ENCODE peak calls at places on chromosomes 1 and 21, in ten cellular contexts. T, D, X, I, Q, Z, Y, F, J and W are unnamed samples.

GRCh38 chr1:27161594-27161993 is 6.7 kb upstream of the SLC9A1 start:
- DNase-seq in I (no peak), T (no peak), X (no peak), D (no peak), Z (no peak), F (no peak), Y (peak; percentile 38), Q (no peak), J (no peak), W (no peak)

GRCh38 chr1:195141294-195141693 is 1466.9 kb downstream of the KCNT2 start:
- DNase-seq in Q (no peak), T (no peak), D (no peak), Y (no peak), Z (no peak), X (no peak), J (no peak), I (no peak), F (no peak), W (no peak)

GRCh38 chr1:150429805-150430204 is 57.4 kb upstream of the TARS2 start:
- DNase-seq in Y (peak; percentile 23), Z (no peak), D (no peak), Q (no peak), X (no peak), T (no peak), J (no peak), F (no peak), I (no peak), W (no peak)

GRCh38 chr1:242209063-242209462 is 210.2 kb upstream of the MAP1LC3C start:
- DNase-seq in F (no peak), J (no peak), Q (no peak), I (no peak), Z (no peak), Y (no peak), D (no peak), X (no peak), T (no peak), W (no peak)

GRCh38 chr1:2882968-2883696 is 81.6 kb upstream of the TTC34 start:
- DNase-seq in Y (no peak), Z (no peak), Q (no peak), J (no peak), D (no peak), F (no peak), I (no peak), T (no peak), X (no peak), W (no peak)

GRCh38 chr1:181643631-181644030 is 160.3 kb downstream of the CACNA1E start:
- DNase-seq in X (no peak), Q (no peak), F (no peak), I (no peak), Y (no peak), D (no peak), J (no peak), Z (no peak), T (no peak), W (no peak)

GRCh38 chr1:162230096-162230495 is 146.6 kb downstream of the SPATA46 start:
- DNase-seq in J (no peak), X (no peak), D (peak; percentile 85), T (peak; percentile 48), Z (no peak), Q (no peak), F (no peak), Y (peak; percentile 72), I (peak; percentile 59), W (no peak)

GRCh38 chr1:169367096-169367685 is 406 bp downstream of the NME7 start:
- DNase-seq in F (no peak), X (no peak), Q (no peak), T (no peak), Y (no peak), Z (no peak), J (no peak), D (no peak), I (no peak), W (no peak)

GRCh38 chr1:202591523-202591922 is 118.7 kb downstream of the SYT2 start:
- DNase-seq in F (no peak), X (no peak), J (no peak), Q (no peak), I (no peak), Z (no peak), D (no peak), T (no peak), Y (no peak), W (no peak)

GRCh38 chr1:18794561-18794960 is 64.9 kb downstream of the TAS1R2 start:
- DNase-seq in D (peak; percentile 81), Q (no peak), Z (no peak), J (no peak), I (peak; percentile 78), T (no peak), X (no peak), Y (no peak), F (no peak), W (no peak)
- TF ChIP-seq CTCF in D (peak; percentile 69), Q (peak; percentile 25), Z (no peak), J (no peak), I (peak; percentile 56), T (no peak), X (no peak), Y (no peak), F (no peak), W (peak; percentile 25)

GRCh38 chr1:234402939-234403338 is 29.7 kb downstream of the COA6 start:
- DNase-seq in Z (no peak), Q (no peak), F (no peak), D (no peak), I (no peak), X (no peak), T (no peak), J (no peak), Y (no peak), W (no peak)

GRCh38 chr1:234408757-234409156 is 35.5 kb downstream of the COA6 start:
- DNase-seq in I (no peak), X (no peak), D (no peak), J (no peak), Y (no peak), Z (no peak), Q (no peak), T (no peak), F (no peak), W (no peak)

GRCh38 chr1:234405676-234406075 is 32.4 kb downstream of the COA6 start:
- DNase-seq in Y (no peak), J (no peak), Q (no peak), D (no peak), F (no peak), Z (no peak), T (no peak), X (no peak), I (no peak), W (no peak)

GRCh38 chr1:234409328-234409727 is 36.1 kb downstream of the COA6 start:
- DNase-seq in T (no peak), D (no peak), Q (no peak), F (no peak), J (no peak), I (no peak), Z (no peak), Y (no peak), X (no peak), W (no peak)

DNA sequence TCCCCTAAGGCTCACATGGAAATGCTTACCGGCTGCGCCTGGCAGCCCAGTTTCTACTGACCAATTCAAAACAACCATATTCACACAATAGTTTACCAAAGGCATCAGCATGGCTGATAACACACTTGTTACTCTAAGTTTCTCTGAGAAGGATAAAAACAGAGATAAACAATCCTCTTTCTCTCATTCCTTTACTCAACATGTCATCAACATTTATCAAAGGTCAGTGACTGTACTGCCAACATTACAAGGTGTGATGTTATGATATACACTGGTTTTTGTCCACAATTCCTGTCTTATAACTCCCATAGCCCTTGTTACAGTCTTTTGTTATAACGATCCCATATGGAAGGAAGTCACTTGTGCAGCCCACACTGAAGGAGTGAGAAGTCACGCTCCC is 33.6 kb downstream of the COA6 start:
- DNase-seq in Z (no peak), J (no peak), D (no peak), T (no peak), Q (no peak), Y (no peak), F (no peak), I (no peak), X (no peak), W (no peak)
- TF ChIP-seq CTCF in Z (no peak), J (no peak), D (no peak), T (no peak), Q (no peak), Y (no peak), F (no peak), I (no peak), X (no peak), W (no peak)

GRCh38 chr1:61887076-61887867 is 145.0 kb downstream of the PATJ start:
- DNase-seq in J (no peak), T (no peak), Q (no peak), I (no peak), F (no peak), X (no peak), Y (no peak), Z (no peak), D (no peak), W (no peak)

GRCh38 chr1:61887921-61888564 is 145.8 kb downstream of the PATJ start:
- DNase-seq in I (no peak), Q (no peak), F (peak; percentile 31), D (no peak), X (no peak), Y (no peak), T (no peak), Z (no peak), J (no peak), W (no peak)

GRCh38 chr1:61892977-61893376 is 150.7 kb downstream of the PATJ start:
- DNase-seq in F (no peak), Z (no peak), T (no peak), Y (no peak), X (no peak), I (no peak), J (no peak), Q (no peak), D (no peak), W (no peak)

GRCh38 chr1:61888808-61889207 is 146.5 kb downstream of the PATJ start:
- DNase-seq in Y (no peak), Z (no peak), I (no peak), F (no peak), D (no peak), T (no peak), Q (no peak), J (no peak), X (no peak), W (no peak)
- TF ChIP-seq CTCF in Y (no peak), Z (no peak), I (no peak), F (no peak), D (no peak), T (no peak), Q (no peak), J (no peak), X (no peak), W (no peak)

DNA sequence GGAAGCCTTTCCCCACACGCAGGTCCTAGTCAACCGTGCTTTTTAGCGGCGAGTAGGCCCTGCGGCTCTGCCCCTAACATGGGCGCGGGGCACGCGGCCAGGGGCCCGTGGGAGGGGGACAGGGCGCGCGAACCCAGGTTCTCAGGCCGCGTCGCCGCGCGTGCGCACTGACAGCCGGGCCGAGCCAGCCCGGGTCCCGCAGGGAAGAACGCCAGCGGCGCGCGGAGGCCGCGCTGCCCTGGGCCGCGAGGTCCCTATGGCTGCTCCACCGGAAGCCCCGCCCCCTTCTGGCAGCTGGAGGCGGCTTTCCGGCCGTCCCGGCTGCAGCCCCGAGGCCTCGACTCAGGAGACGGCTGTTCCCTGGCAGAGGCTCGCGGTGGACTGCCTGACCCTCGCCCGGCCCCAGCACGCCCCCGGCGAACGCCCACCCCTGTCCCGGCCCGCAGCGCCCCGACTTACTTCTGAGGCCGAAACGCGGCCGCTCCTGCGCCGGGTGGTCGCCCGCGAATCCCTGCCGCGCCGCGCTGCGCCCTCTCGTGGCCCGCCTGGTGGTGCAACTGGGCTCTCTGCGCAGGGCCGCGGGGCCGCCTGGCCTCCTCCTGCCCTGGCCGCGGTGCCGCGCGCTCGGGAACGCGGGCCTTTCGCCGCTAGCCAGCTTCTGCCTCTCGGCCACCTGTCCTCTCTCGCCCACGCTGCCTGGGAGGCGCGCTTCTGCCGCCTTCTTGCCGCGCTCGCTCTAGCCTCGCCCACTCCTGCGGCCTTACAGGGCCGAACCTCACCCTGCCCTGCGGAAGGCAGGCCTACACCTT is 16.6 kb upstream of the RIPPLY3 start:
- DNase-seq in X (peak; percentile 93), I (peak; percentile 99), Y (peak; percentile 90), T (peak; percentile 98), Q (peak; percentile 93), D (peak; percentile 92), J (peak; percentile 87), Z (peak; percentile 77), F (peak; percentile 91), W (peak; percentile 90)
- TF ChIP-seq CTCF in X (peak; percentile 93), I (peak; percentile 93), Y (peak; percentile 87), T (peak; percentile 88), Q (peak; percentile 94), D (peak; percentile 88), J (peak; percentile 92), Z (peak; percentile 81), F (peak; percentile 73), W (peak; percentile 56)